ENCODE peak calls at places on chromosomes 12 and 14, in six cellular contexts. J is A549, Z is WTC11, I is HepG2, P is endothelial cell of umbilical vein, Q is H1. K is an unnamed sample.

GRCh38 chr14:99036594-99037293 is 235.3 kb downstream of the BCL11B start:
- DNase-seq in P (no peak), Z (no peak), J (no peak), I (no peak), Q (no peak), K (no peak)

GRCh38 chr14:85686908-85687307 is 157.0 kb downstream of the FLRT2 start:
- DNase-seq in Z (no peak), I (no peak), J (no peak), P (no peak), Q (no peak), K (no peak)

GRCh38 chr12:116125981-116126566 is 151.4 kb downstream of the MED13L start:
- DNase-seq in P (no peak), J (no peak), Z (no peak), I (no peak), Q (no peak), K (no peak)

GRCh38 chr14:69887740-69888657 is 8.8 kb downstream of the SMOC1 start:
- DNase-seq in Q (peak), P (no peak), Z (no peak), I (peak), J (no peak), K (no peak)

GRCh38 chr14:84825481-84825880 is 704.5 kb upstream of the FLRT2 start:
- DNase-seq in I (no peak), P (no peak), Q (no peak), Z (no peak), J (no peak), K (no peak)

GRCh38 chr12:45577844-45578399 is 151.6 kb upstream of the ARID2 start:
- DNase-seq in P (no peak), Z (no peak), J (no peak), Q (no peak), I (no peak), K (no peak)

GRCh38 chr12:32125455-32126084 is 18.9 kb downstream of the BICD1 start:
- DNase-seq in J (no peak), I (no peak), Q (no peak), P (no peak), Z (no peak), K (no peak)

GRCh38 chr12:16939871-16940306 is 333.9 kb upstream of the LMO3 start:
- DNase-seq in P (peak), J (peak), I (peak), Z (peak), Q (peak), K (peak)

GRCh38 chr12:111180830-111181726 is 187.8 kb downstream of the PHETA1 start:
- DNase-seq in I (no peak), P (no peak), J (no peak), Q (no peak), Z (no peak), K (no peak)

GRCh38 chr12:1204581-1205121 is 213.6 kb downstream of the ERC1 start:
- DNase-seq in Q (no peak), P (peak), Z (no peak), I (no peak), J (no peak), K (no peak)
- TF ChIP-seq JUN in Q (no peak), P (no peak), Z (no peak), I (no peak), J (no peak), K (no peak)

GRCh38 chr12:570237-570925 is 92.9 kb downstream of the NINJ2 start:
- DNase-seq in P (peak), Q (peak), Z (peak), J (peak), I (peak), K (peak)
- TF ChIP-seq JUN in P (no peak), Q (no peak), Z (no peak), J (peak), I (peak), K (peak)

GRCh38 chr12:124578445-124578844 is 11.0 kb upstream of the NCOR2 start:
- DNase-seq in Q (no peak), I (no peak), Z (no peak), J (no peak), P (no peak), K (no peak)
- TF ChIP-seq JUN in Q (no peak), I (no peak), Z (no peak), J (no peak), P (no peak), K (no peak)

DNA sequence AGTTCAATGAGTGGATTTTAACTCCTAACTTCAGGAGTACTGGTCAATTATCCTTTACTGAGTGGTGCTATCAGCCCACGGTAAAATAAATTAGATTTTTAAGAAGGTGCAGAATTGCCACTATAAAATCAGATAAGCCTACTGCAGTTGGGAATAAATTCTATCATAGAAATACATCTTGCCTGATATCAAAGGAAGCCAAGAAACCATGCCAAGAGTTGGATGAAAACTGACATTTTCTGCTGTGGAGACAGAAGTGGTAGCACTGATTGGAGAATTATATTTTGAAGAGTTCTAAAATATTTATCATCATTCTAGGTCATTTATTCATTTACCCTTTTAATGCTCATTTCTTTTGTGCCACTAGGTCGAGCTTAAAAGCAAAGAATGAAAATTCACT is 465.1 kb downstream of the APAF1 start:
- DNase-seq in Q (no peak), I (no peak), Z (no peak), J (no peak), P (no peak), K (no peak)
- TF ChIP-seq JUN in Q (no peak), I (no peak), Z (no peak), J (no peak), P (no peak), K (no peak)

K was measured in K562.